ENCODE peak calls at places on chromosomes 4 and X, in ten cellular contexts. One of them, this sample, is unnamed.

GRCh38 chr4:141207971-141208370 is 12.7 kb upstream of the ZNF330 start:
- DNase-seq in glutamatergic neuron: no peak
- DNase-seq in left lung: no peak
- DNase-seq in fibroblast of mammary gland: no peak
- DNase-seq in GM10248: no peak
- DNase-seq in lung: no peak
- DNase-seq in endothelial cell: no peak
- DNase-seq in HCT116: no peak
- DNase-seq in testis: no peak
- DNase-seq in right lobe of liver: no peak
- DNase-seq in this sample: no peak

GRCh38 chr4:98793658-98794057 is 135.2 kb upstream of the TSPAN5 start:
- DNase-seq in HCT116: no peak
- DNase-seq in lung: no peak
- DNase-seq in glutamatergic neuron: no peak
- DNase-seq in testis: no peak
- DNase-seq in endothelial cell: no peak
- DNase-seq in GM10248: no peak
- DNase-seq in right lobe of liver: no peak
- DNase-seq in left lung: no peak
- DNase-seq in fibroblast of mammary gland: no peak
- DNase-seq in this sample: no peak

GRCh38 chr4:7045961-7046921 is 3.1 kb downstream of the TADA2B start:
- DNase-seq in right lobe of liver: no peak
- DNase-seq in glutamatergic neuron: no peak
- DNase-seq in testis: no peak
- DNase-seq in fibroblast of mammary gland: no peak
- DNase-seq in GM10248: peak
- DNase-seq in endothelial cell: no peak
- DNase-seq in left lung: no peak
- DNase-seq in HCT116: no peak
- DNase-seq in lung: no peak
- DNase-seq in this sample: peak

GRCh38 chr4:26839534-26839951 is 21.1 kb upstream of the STIM2 start:
- DNase-seq in lung: no peak
- DNase-seq in left lung: no peak
- DNase-seq in right lobe of liver: no peak
- DNase-seq in glutamatergic neuron: no peak
- DNase-seq in testis: no peak
- DNase-seq in HCT116: no peak
- DNase-seq in GM10248: no peak
- DNase-seq in fibroblast of mammary gland: peak
- DNase-seq in endothelial cell: no peak
- DNase-seq in this sample: no peak

GRCh38 chr4:3292571-3293409 is at the start of gene RGS12:
- DNase-seq in HCT116: peak
- DNase-seq in glutamatergic neuron: peak
- DNase-seq in endothelial cell: peak
- DNase-seq in right lobe of liver: peak
- DNase-seq in fibroblast of mammary gland: peak
- DNase-seq in left lung: peak
- DNase-seq in testis: peak
- DNase-seq in GM10248: peak
- DNase-seq in lung: peak
- DNase-seq in this sample: peak

GRCh38 chr4:1098311-1098925 is 14.9 kb downstream of the RNF212 start:
- DNase-seq in endothelial cell: no peak
- DNase-seq in HCT116: no peak
- DNase-seq in left lung: no peak
- DNase-seq in right lobe of liver: peak
- DNase-seq in fibroblast of mammary gland: no peak
- DNase-seq in glutamatergic neuron: no peak
- DNase-seq in lung: no peak
- DNase-seq in testis: no peak
- DNase-seq in GM10248: no peak
- DNase-seq in this sample: no peak

GRCh38 chr4:115154826-115155225 is 41.4 kb upstream of the NDST4 start:
- DNase-seq in lung: no peak
- DNase-seq in left lung: no peak
- DNase-seq in endothelial cell: no peak
- DNase-seq in right lobe of liver: no peak
- DNase-seq in GM10248: no peak
- DNase-seq in testis: no peak
- DNase-seq in glutamatergic neuron: no peak
- DNase-seq in fibroblast of mammary gland: peak
- DNase-seq in HCT116: no peak
- DNase-seq in this sample: no peak

GRCh38 chr4:119304431-119304830 is 17.5 kb downstream of the FABP2 start:
- DNase-seq in glutamatergic neuron: no peak
- DNase-seq in HCT116: no peak
- DNase-seq in GM10248: no peak
- DNase-seq in lung: no peak
- DNase-seq in endothelial cell: no peak
- DNase-seq in testis: no peak
- DNase-seq in left lung: no peak
- DNase-seq in right lobe of liver: peak
- DNase-seq in fibroblast of mammary gland: no peak
- DNase-seq in this sample: no peak

GRCh38 chr4:166174717-166175510 is 301.9 kb downstream of the TLL1 start:
- DNase-seq in fibroblast of mammary gland: peak
- DNase-seq in endothelial cell: no peak
- DNase-seq in lung: no peak
- DNase-seq in testis: no peak
- DNase-seq in glutamatergic neuron: no peak
- DNase-seq in right lobe of liver: no peak
- DNase-seq in left lung: no peak
- DNase-seq in GM10248: no peak
- DNase-seq in HCT116: no peak
- DNase-seq in this sample: no peak

GRCh38 chrX:9662148-9662547 is 103.5 kb downstream of the GPR143 start:
- DNase-seq in GM10248: no peak
- DNase-seq in HCT116: no peak
- DNase-seq in lung: no peak
- DNase-seq in testis: no peak
- DNase-seq in right lobe of liver: no peak
- DNase-seq in left lung: no peak
- DNase-seq in fibroblast of mammary gland: peak
- DNase-seq in endothelial cell: no peak
- DNase-seq in glutamatergic neuron: no peak
- DNase-seq in this sample: no peak

GRCh38 chr4:84269531-84269930 is 229.6 kb downstream of the NKX6-1 start:
- DNase-seq in left lung: no peak
- DNase-seq in lung: no peak
- DNase-seq in testis: no peak
- DNase-seq in glutamatergic neuron: no peak
- DNase-seq in fibroblast of mammary gland: no peak
- DNase-seq in GM10248: no peak
- DNase-seq in right lobe of liver: no peak
- DNase-seq in HCT116: no peak
- DNase-seq in endothelial cell: no peak
- DNase-seq in this sample: no peak

GRCh38 chr4:82667761-82668505 is 106.1 kb upstream of the TMEM150C start:
- DNase-seq in glutamatergic neuron: no peak
- DNase-seq in testis: no peak
- DNase-seq in fibroblast of mammary gland: no peak
- DNase-seq in right lobe of liver: no peak
- DNase-seq in lung: no peak
- DNase-seq in HCT116: no peak
- DNase-seq in GM10248: no peak
- DNase-seq in endothelial cell: no peak
- DNase-seq in left lung: no peak
- DNase-seq in this sample: no peak

GRCh38 chr4:83850435-83850834 is 314.5 kb downstream of the GPAT3 start:
- DNase-seq in endothelial cell: no peak
- DNase-seq in glutamatergic neuron: no peak
- DNase-seq in fibroblast of mammary gland: peak
- DNase-seq in right lobe of liver: no peak
- DNase-seq in lung: no peak
- DNase-seq in left lung: no peak
- DNase-seq in GM10248: no peak
- DNase-seq in testis: no peak
- DNase-seq in HCT116: no peak
- DNase-seq in this sample: no peak

GRCh38 chrX:10110984-10111363 is 45.8 kb upstream of the CLCN4 start:
- DNase-seq in right lobe of liver: no peak
- DNase-seq in fibroblast of mammary gland: no peak
- DNase-seq in glutamatergic neuron: no peak
- DNase-seq in lung: no peak
- DNase-seq in left lung: no peak
- DNase-seq in testis: peak
- DNase-seq in endothelial cell: no peak
- DNase-seq in GM10248: peak
- DNase-seq in HCT116: no peak
- DNase-seq in this sample: peak

GRCh38 chrX:28498658-28499057 is 88.6 kb upstream of the IL1RAPL1 start:
- DNase-seq in glutamatergic neuron: no peak
- DNase-seq in lung: no peak
- DNase-seq in right lobe of liver: no peak
- DNase-seq in HCT116: peak
- DNase-seq in GM10248: no peak
- DNase-seq in left lung: no peak
- DNase-seq in testis: no peak
- DNase-seq in endothelial cell: no peak
- DNase-seq in fibroblast of mammary gland: no peak
- DNase-seq in this sample: no peak

DNA sequence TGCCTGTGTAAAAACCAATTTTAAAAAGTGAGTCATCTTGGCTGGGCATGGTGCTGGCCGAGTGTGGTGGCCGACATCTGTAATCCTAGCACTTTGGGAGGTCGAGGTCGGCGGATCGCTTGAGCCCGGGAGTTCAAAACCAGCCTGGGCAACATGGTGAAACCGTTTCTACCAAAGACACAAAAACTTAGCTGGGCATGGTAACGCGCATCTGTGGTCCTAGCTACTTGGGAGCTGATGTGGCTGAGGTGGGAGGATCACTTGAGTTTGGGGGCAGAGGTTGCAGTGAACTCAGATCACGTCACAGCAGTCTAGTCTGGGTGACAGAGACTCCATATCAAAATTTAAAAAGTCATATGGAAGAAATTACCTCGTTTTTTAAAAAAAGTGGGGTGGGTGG is 7.6 kb downstream of the RLIM start:
- DNase-seq in endothelial cell: no peak
- DNase-seq in right lobe of liver: no peak
- DNase-seq in GM10248: no peak
- DNase-seq in HCT116: no peak
- DNase-seq in glutamatergic neuron: no peak
- DNase-seq in lung: no peak
- DNase-seq in testis: no peak
- DNase-seq in left lung: no peak
- DNase-seq in fibroblast of mammary gland: peak
- DNase-seq in this sample: no peak
- TF ChIP-seq CTCF in endothelial cell: no peak
- TF ChIP-seq CTCF in right lobe of liver: no peak
- TF ChIP-seq CTCF in GM10248: no peak
- TF ChIP-seq CTCF in HCT116: no peak
- TF ChIP-seq CTCF in glutamatergic neuron: no peak
- TF ChIP-seq CTCF in lung: no peak
- TF ChIP-seq CTCF in testis: no peak
- TF ChIP-seq CTCF in left lung: no peak
- TF ChIP-seq CTCF in fibroblast of mammary gland: no peak
- TF ChIP-seq CTCF in this sample: no peak

DNA sequence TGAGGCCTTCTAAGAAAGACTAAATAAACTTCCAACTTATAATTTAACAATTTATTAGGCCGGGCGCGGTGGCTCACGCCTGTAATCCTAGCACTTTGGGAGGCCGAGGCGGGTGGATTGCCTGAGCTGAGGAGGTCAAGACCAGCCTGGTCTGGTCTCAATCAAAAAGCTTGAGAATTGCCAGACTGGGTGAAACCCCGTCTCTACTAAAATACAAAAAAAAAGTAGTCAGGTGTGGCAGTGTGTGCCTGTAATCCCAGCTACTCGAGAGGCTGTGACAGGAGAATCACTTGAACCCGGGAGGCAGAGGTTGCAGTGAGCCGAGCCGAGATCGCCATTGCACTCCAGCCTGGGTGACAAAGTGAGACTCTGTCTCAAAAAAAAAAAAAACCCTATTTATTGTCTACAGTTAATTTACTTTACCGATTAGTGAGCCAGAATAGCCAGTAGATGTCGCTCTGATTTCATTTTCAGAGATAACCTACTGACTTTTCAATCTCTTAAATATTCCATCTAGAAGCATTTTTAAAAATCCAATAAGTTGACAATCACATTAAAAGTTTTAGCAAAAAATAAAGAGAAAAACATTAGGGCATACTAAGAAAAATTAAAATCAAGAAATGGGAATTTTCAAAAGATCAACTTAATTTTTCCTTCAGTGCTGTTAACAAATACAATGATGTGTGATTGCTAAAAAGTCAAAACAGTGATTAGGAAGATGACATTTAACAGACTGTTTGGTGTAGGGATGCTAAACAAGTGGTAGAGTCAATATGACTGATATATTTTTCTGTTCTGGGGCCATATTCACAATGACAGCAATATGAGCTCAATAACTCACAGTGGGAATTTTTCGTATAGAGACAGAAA is 4.3 kb upstream of the SHROOM3 start:
- DNase-seq in lung: no peak
- DNase-seq in endothelial cell: no peak
- DNase-seq in testis: no peak
- DNase-seq in left lung: no peak
- DNase-seq in HCT116: peak
- DNase-seq in fibroblast of mammary gland: peak
- DNase-seq in glutamatergic neuron: no peak
- DNase-seq in GM10248: peak
- DNase-seq in right lobe of liver: no peak
- DNase-seq in this sample: peak
- TF ChIP-seq CTCF in lung: peak
- TF ChIP-seq CTCF in endothelial cell: peak
- TF ChIP-seq CTCF in testis: no peak
- TF ChIP-seq CTCF in left lung: peak
- TF ChIP-seq CTCF in HCT116: peak
- TF ChIP-seq CTCF in fibroblast of mammary gland: peak
- TF ChIP-seq CTCF in glutamatergic neuron: peak
- TF ChIP-seq CTCF in GM10248: peak
- TF ChIP-seq CTCF in right lobe of liver: peak
- TF ChIP-seq CTCF in this sample: peak

DNA sequence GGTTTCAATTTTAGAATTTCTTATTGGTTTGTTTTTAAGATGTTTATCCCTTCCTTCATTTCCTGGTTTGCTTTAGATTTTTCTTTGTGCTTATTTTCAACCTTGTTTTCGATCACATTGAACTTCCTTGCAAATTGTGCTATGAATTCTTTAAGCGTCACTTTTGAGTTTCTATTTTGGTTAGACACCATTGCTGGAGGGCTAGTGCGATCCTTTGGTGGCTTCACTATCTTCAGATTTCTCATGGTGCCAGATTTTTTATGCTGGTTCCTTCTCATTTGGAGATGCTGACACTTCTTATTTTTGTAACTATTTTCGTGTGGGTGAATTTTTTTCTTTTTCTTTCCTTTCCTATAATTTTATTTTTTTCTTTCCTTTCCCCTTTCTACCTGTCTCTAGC is 227.2 kb upstream of the HDX start:
- DNase-seq in fibroblast of mammary gland: no peak
- DNase-seq in GM10248: no peak
- DNase-seq in endothelial cell: no peak
- DNase-seq in lung: no peak
- DNase-seq in testis: no peak
- DNase-seq in right lobe of liver: no peak
- DNase-seq in left lung: no peak
- DNase-seq in HCT116: no peak
- DNase-seq in glutamatergic neuron: no peak
- DNase-seq in this sample: no peak
- TF ChIP-seq CTCF in fibroblast of mammary gland: no peak
- TF ChIP-seq CTCF in GM10248: no peak
- TF ChIP-seq CTCF in endothelial cell: no peak
- TF ChIP-seq CTCF in lung: no peak
- TF ChIP-seq CTCF in testis: no peak
- TF ChIP-seq CTCF in right lobe of liver: no peak
- TF ChIP-seq CTCF in left lung: no peak
- TF ChIP-seq CTCF in HCT116: no peak
- TF ChIP-seq CTCF in glutamatergic neuron: no peak
- TF ChIP-seq CTCF in this sample: no peak

GRCh38 chr4:61376301-61376700 is 176.2 kb downstream of the ADGRL3 start:
- DNase-seq in endothelial cell: no peak
- DNase-seq in right lobe of liver: no peak
- DNase-seq in GM10248: no peak
- DNase-seq in lung: no peak
- DNase-seq in fibroblast of mammary gland: no peak
- DNase-seq in glutamatergic neuron: no peak
- DNase-seq in testis: no peak
- DNase-seq in left lung: no peak
- DNase-seq in HCT116: no peak
- DNase-seq in this sample: no peak
- TF ChIP-seq CTCF in endothelial cell: no peak
- TF ChIP-seq CTCF in right lobe of liver: no peak
- TF ChIP-seq CTCF in GM10248: no peak
- TF ChIP-seq CTCF in lung: no peak
- TF ChIP-seq CTCF in fibroblast of mammary gland: no peak
- TF ChIP-seq CTCF in glutamatergic neuron: no peak
- TF ChIP-seq CTCF in testis: no peak
- TF ChIP-seq CTCF in left lung: no peak
- TF ChIP-seq CTCF in HCT116: no peak
- TF ChIP-seq CTCF in this sample: no peak